ENCODE peak calls at places on chromosomes 11 and 22, in six cellular contexts. One of them, this sample, is unnamed.

GRCh38 chr11:85806876-85807275 is 4.1 kb downstream of the SYTL2 start:
- DNase-seq in neural progenitor cell: no peak
- DNase-seq in SK-N-SH: no peak
- DNase-seq in RWPE2: no peak
- DNase-seq in GM10248: no peak
- DNase-seq in epithelial cell of esophagus: peak
- DNase-seq in this sample: peak

GRCh38 chr11:68651208-68651984 is 32.9 kb upstream of the GAL start:
- DNase-seq in neural progenitor cell: no peak
- DNase-seq in SK-N-SH: no peak
- DNase-seq in RWPE2: no peak
- DNase-seq in GM10248: no peak
- DNase-seq in epithelial cell of esophagus: peak
- DNase-seq in this sample: peak

GRCh38 chr22:36464715-36465231 is 16.7 kb downstream of the TXN2 start:
- DNase-seq in neural progenitor cell: no peak
- DNase-seq in SK-N-SH: no peak
- DNase-seq in RWPE2: no peak
- DNase-seq in GM10248: no peak
- DNase-seq in epithelial cell of esophagus: no peak
- DNase-seq in this sample: no peak

GRCh38 chr22:37930270-37930951 is 23.0 kb downstream of the C22orf23 start:
- DNase-seq in neural progenitor cell: peak
- DNase-seq in SK-N-SH: peak
- DNase-seq in RWPE2: peak
- DNase-seq in GM10248: no peak
- DNase-seq in epithelial cell of esophagus: no peak
- DNase-seq in this sample: no peak

GRCh38 chr11:8330416-8330815 is 66.7 kb upstream of the LMO1 start:
- DNase-seq in neural progenitor cell: no peak
- DNase-seq in SK-N-SH: no peak
- DNase-seq in RWPE2: no peak
- DNase-seq in GM10248: no peak
- DNase-seq in epithelial cell of esophagus: no peak
- DNase-seq in this sample: no peak

GRCh38 chr11:59918987-59919589 is 19.1 kb upstream of the OOSP1 start:
- DNase-seq in neural progenitor cell: peak
- DNase-seq in SK-N-SH: peak
- DNase-seq in RWPE2: no peak
- DNase-seq in GM10248: peak
- DNase-seq in epithelial cell of esophagus: peak
- DNase-seq in this sample: peak

GRCh38 chr11:104738918-104739317 is 159.3 kb downstream of the CASP12 start:
- DNase-seq in neural progenitor cell: no peak
- DNase-seq in SK-N-SH: no peak
- DNase-seq in RWPE2: no peak
- DNase-seq in GM10248: no peak
- DNase-seq in epithelial cell of esophagus: no peak
- DNase-seq in this sample: no peak

GRCh38 chr11:131514062-131514461 is 143.6 kb downstream of the NTM start:
- DNase-seq in neural progenitor cell: no peak
- DNase-seq in SK-N-SH: no peak
- DNase-seq in RWPE2: no peak
- DNase-seq in GM10248: no peak
- DNase-seq in epithelial cell of esophagus: no peak
- DNase-seq in this sample: no peak

GRCh38 chr22:39177791-39178190 is 25.3 kb upstream of the CBX7 start:
- DNase-seq in neural progenitor cell: no peak
- DNase-seq in SK-N-SH: no peak
- DNase-seq in RWPE2: no peak
- DNase-seq in GM10248: no peak
- DNase-seq in epithelial cell of esophagus: no peak
- DNase-seq in this sample: no peak

GRCh38 chr11:12137938-12138731 is 27.7 kb downstream of the MICAL2 start:
- DNase-seq in neural progenitor cell: peak
- DNase-seq in SK-N-SH: peak
- DNase-seq in RWPE2: no peak
- DNase-seq in GM10248: no peak
- DNase-seq in epithelial cell of esophagus: peak
- DNase-seq in this sample: peak

GRCh38 chr11:86637976-86638375 is 34.4 kb downstream of the ME3 start:
- DNase-seq in neural progenitor cell: no peak
- DNase-seq in SK-N-SH: no peak
- DNase-seq in RWPE2: no peak
- DNase-seq in GM10248: no peak
- DNase-seq in epithelial cell of esophagus: no peak
- DNase-seq in this sample: no peak

GRCh38 chr11:44823920-44824704 is 97.3 kb downstream of the TSPAN18 start:
- DNase-seq in neural progenitor cell: peak
- DNase-seq in SK-N-SH: no peak
- DNase-seq in RWPE2: no peak
- DNase-seq in GM10248: no peak
- DNase-seq in epithelial cell of esophagus: no peak
- DNase-seq in this sample: no peak

GRCh38 chr11:1763796-1764661 is at the start of gene CTSD:
- DNase-seq in neural progenitor cell: peak
- DNase-seq in SK-N-SH: peak
- DNase-seq in RWPE2: no peak
- DNase-seq in GM10248: peak
- DNase-seq in epithelial cell of esophagus: peak
- DNase-seq in this sample: peak

GRCh38 chr11:1921576-1922141 is 2.2 kb downstream of the TNNT3 start:
- DNase-seq in neural progenitor cell: peak
- DNase-seq in SK-N-SH: peak
- DNase-seq in RWPE2: peak
- DNase-seq in GM10248: no peak
- DNase-seq in epithelial cell of esophagus: no peak
- DNase-seq in this sample: no peak

GRCh38 chr22:29907753-29908515 is 25.0 kb downstream of the MTMR3 start:
- DNase-seq in neural progenitor cell: no peak
- DNase-seq in SK-N-SH: peak
- DNase-seq in RWPE2: peak
- DNase-seq in GM10248: no peak
- DNase-seq in epithelial cell of esophagus: peak
- DNase-seq in this sample: peak

GRCh38 chr11:12761029-12761428 is 86.8 kb downstream of the TEAD1 start:
- DNase-seq in neural progenitor cell: no peak
- DNase-seq in SK-N-SH: no peak
- DNase-seq in RWPE2: no peak
- DNase-seq in GM10248: no peak
- DNase-seq in epithelial cell of esophagus: peak
- DNase-seq in this sample: peak

GRCh38 chr22:35299217-35299716 is 427 bp upstream of the TOM1 start:
- DNase-seq in neural progenitor cell: no peak
- DNase-seq in SK-N-SH: peak
- DNase-seq in RWPE2: no peak
- DNase-seq in GM10248: no peak
- DNase-seq in epithelial cell of esophagus: peak
- DNase-seq in this sample: peak

GRCh38 chr11:16925495-16926065 is 88.6 kb downstream of the PLEKHA7 start:
- DNase-seq in neural progenitor cell: peak
- DNase-seq in SK-N-SH: peak
- DNase-seq in RWPE2: no peak
- DNase-seq in GM10248: peak
- DNase-seq in epithelial cell of esophagus: peak
- DNase-seq in this sample: peak

GRCh38 chr22:48781391-48781790 is 1046.3 kb downstream of the BRD1 start:
- DNase-seq in neural progenitor cell: no peak
- DNase-seq in SK-N-SH: no peak
- DNase-seq in RWPE2: no peak
- DNase-seq in GM10248: no peak
- DNase-seq in epithelial cell of esophagus: no peak
- DNase-seq in this sample: no peak

GRCh38 chr22:50250555-50251471 is at the start of gene HDAC10:
- DNase-seq in neural progenitor cell: peak
- DNase-seq in SK-N-SH: peak
- DNase-seq in RWPE2: no peak
- DNase-seq in GM10248: peak
- DNase-seq in epithelial cell of esophagus: peak
- DNase-seq in this sample: peak

GRCh38 chr11:121321614-121322243 is 29.2 kb downstream of the SC5D start:
- DNase-seq in neural progenitor cell: peak
- DNase-seq in SK-N-SH: no peak
- DNase-seq in RWPE2: no peak
- DNase-seq in GM10248: no peak
- DNase-seq in epithelial cell of esophagus: peak
- DNase-seq in this sample: peak

GRCh38 chr22:28899199-28899853 is 16.0 kb downstream of the ZNRF3 start:
- DNase-seq in neural progenitor cell: no peak
- DNase-seq in SK-N-SH: no peak
- DNase-seq in RWPE2: peak
- DNase-seq in GM10248: no peak
- DNase-seq in epithelial cell of esophagus: peak
- DNase-seq in this sample: peak

GRCh38 chr22:20440637-20441591 is 3.3 kb upstream of the SCARF2 start:
- DNase-seq in neural progenitor cell: no peak
- DNase-seq in SK-N-SH: no peak
- DNase-seq in RWPE2: peak
- DNase-seq in GM10248: no peak
- DNase-seq in epithelial cell of esophagus: no peak
- DNase-seq in this sample: no peak

GRCh38 chr22:24200616-24201212 is 19.4 kb downstream of the SUSD2 start:
- DNase-seq in neural progenitor cell: no peak
- DNase-seq in SK-N-SH: peak
- DNase-seq in RWPE2: no peak
- DNase-seq in GM10248: no peak
- DNase-seq in epithelial cell of esophagus: peak
- DNase-seq in this sample: peak

GRCh38 chr11:119789766-119790407 is 60.9 kb upstream of the NECTIN1 start:
- DNase-seq in neural progenitor cell: no peak
- DNase-seq in SK-N-SH: no peak
- DNase-seq in RWPE2: peak
- DNase-seq in GM10248: no peak
- DNase-seq in epithelial cell of esophagus: no peak
- DNase-seq in this sample: no peak

GRCh38 chr11:119787074-119787461 is 58.1 kb upstream of the NECTIN1 start:
- DNase-seq in neural progenitor cell: no peak
- DNase-seq in SK-N-SH: no peak
- DNase-seq in RWPE2: no peak
- DNase-seq in GM10248: no peak
- DNase-seq in epithelial cell of esophagus: no peak
- DNase-seq in this sample: no peak

GRCh38 chr11:119788096-119788883 is 59.3 kb upstream of the NECTIN1 start:
- DNase-seq in neural progenitor cell: no peak
- DNase-seq in SK-N-SH: peak
- DNase-seq in RWPE2: no peak
- DNase-seq in GM10248: no peak
- DNase-seq in epithelial cell of esophagus: no peak
- DNase-seq in this sample: no peak

GRCh38 chr11:119790476-119790875 is 61.5 kb upstream of the NECTIN1 start:
- DNase-seq in neural progenitor cell: no peak
- DNase-seq in SK-N-SH: no peak
- DNase-seq in RWPE2: peak
- DNase-seq in GM10248: no peak
- DNase-seq in epithelial cell of esophagus: no peak
- DNase-seq in this sample: no peak

GRCh38 chr11:119788911-119789560 is 60.0 kb upstream of the NECTIN1 start:
- DNase-seq in neural progenitor cell: no peak
- DNase-seq in SK-N-SH: peak
- DNase-seq in RWPE2: no peak
- DNase-seq in GM10248: no peak
- DNase-seq in epithelial cell of esophagus: no peak
- DNase-seq in this sample: no peak
- TF ChIP-seq CTCF in neural progenitor cell: no peak
- TF ChIP-seq CTCF in SK-N-SH: no peak
- TF ChIP-seq CTCF in RWPE2: no peak
- TF ChIP-seq CTCF in GM10248: no peak
- TF ChIP-seq CTCF in epithelial cell of esophagus: no peak
- TF ChIP-seq CTCF in this sample: no peak

DNA sequence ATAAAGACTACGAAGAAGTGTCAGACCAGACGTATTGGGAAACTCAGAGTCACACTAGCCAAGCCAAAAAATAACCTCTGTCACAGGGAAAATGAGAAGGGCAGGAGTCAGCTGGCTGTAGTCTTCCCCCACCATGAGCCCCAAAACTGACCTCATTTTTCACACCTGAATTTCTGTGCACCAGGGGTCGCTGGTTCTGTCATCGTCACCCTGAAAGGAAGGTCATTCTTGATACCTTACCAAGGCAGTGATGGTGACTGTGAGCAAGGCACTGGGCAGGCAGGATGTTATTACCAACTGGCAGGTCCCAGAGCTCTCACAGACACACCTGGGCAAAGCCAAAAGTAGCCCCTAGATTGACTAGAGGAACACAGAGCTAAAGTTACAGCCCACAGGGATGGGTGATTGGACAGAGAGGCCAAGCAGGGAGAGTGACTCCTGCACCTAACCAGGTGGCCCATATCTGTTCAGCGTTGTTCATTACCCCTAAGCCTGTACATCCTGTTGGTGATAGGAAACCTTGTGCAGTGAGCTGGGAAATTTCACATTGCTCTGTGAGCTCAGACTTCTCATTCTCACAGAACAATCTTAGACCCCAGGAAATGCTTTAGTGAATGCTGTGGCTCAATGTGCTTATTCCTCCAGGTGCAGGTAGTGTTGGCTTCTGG is 32.3 kb upstream of the OR56A1 start:
- DNase-seq in neural progenitor cell: no peak
- DNase-seq in SK-N-SH: no peak
- DNase-seq in RWPE2: no peak
- DNase-seq in GM10248: no peak
- DNase-seq in epithelial cell of esophagus: no peak
- DNase-seq in this sample: no peak
- TF ChIP-seq CTCF in neural progenitor cell: peak
- TF ChIP-seq CTCF in SK-N-SH: peak
- TF ChIP-seq CTCF in RWPE2: no peak
- TF ChIP-seq CTCF in GM10248: peak
- TF ChIP-seq CTCF in epithelial cell of esophagus: peak
- TF ChIP-seq CTCF in this sample: no peak

DNA sequence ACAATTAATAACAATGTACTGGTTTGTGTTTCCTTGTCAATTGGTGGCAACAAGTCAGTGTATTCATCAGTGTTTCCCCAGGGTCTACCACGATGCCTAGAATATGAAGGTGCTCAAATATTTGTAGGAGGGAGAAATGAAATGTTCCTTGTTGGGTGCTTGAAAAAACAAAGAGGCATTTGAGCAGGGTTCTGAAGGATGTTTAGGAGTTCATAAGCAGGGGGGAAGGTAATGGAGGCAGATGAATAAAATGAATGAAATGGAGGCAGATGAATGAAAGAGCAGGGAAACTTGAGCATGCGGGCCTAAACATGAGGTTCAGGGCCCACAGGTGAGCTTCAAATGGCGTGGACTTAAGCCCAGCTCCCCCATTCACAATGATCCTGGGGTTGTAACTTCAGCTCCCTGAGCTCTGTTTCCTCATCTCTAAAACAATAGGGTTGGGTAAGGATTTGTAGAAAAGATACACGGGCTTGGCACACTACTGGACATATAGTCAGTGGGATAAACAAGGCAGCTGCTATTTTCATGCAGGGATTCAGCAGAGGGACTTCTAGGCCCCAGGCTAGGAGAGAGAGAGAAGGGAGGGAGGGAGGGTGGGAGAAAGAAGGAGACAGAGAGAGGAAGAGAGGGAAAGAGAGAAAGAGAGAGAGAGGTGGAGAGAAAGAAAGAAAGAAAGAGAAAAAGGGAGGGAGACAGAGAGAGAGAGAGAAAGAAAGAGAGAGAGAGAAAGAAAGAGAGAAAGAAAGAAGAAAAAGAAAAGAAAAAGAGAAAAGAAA is 73.7 kb downstream of the MN1 start:
- DNase-seq in neural progenitor cell: no peak
- DNase-seq in SK-N-SH: no peak
- DNase-seq in RWPE2: no peak
- DNase-seq in GM10248: no peak
- DNase-seq in epithelial cell of esophagus: no peak
- DNase-seq in this sample: no peak
- TF ChIP-seq CTCF in neural progenitor cell: no peak
- TF ChIP-seq CTCF in SK-N-SH: no peak
- TF ChIP-seq CTCF in RWPE2: no peak
- TF ChIP-seq CTCF in GM10248: no peak
- TF ChIP-seq CTCF in epithelial cell of esophagus: no peak
- TF ChIP-seq CTCF in this sample: no peak

GRCh38 chr11:19800162-19800561 is 87.5 kb downstream of the NAV2 start:
- DNase-seq in neural progenitor cell: no peak
- DNase-seq in SK-N-SH: no peak
- DNase-seq in RWPE2: no peak
- DNase-seq in GM10248: no peak
- DNase-seq in epithelial cell of esophagus: no peak
- DNase-seq in this sample: no peak
- TF ChIP-seq CTCF in neural progenitor cell: peak
- TF ChIP-seq CTCF in SK-N-SH: peak
- TF ChIP-seq CTCF in RWPE2: no peak
- TF ChIP-seq CTCF in GM10248: no peak
- TF ChIP-seq CTCF in epithelial cell of esophagus: peak
- TF ChIP-seq CTCF in this sample: peak

This sample was measured in bronchial epithelial cell.